ENCODE peak calls at places on chromosome 18, in eight cellular contexts. W is heart right ventricle; D is psoas muscle; H is neural crest cell; X is A673; G is CD8-positive, alpha-beta T cell; Y is omental fat pad; E is adrenal gland. V is an unnamed sample.
A peak's percentile ranks its signal among the peaks of the same experiment; 100 is the strongest.

GRCh38 chr18:74217476-74218143 is 69.3 kb downstream of the TIMM21 start:
- DNase-seq in W (no peak), D (no peak), H (no peak), X (no peak), G (no peak), Y (no peak), E (no peak), V (no peak)

GRCh38 chr18:75210274-75211001 is at the start of gene TSHZ1:
- DNase-seq in W (no peak), D (no peak), H (no peak), X (peak; percentile 80), G (peak; percentile 41), Y (no peak), E (peak; percentile 86), V (peak; percentile 65)

GRCh38 chr18:25799221-25799620 is 291.2 kb downstream of the SS18 start:
- DNase-seq in W (no peak), D (no peak), H (no peak), X (no peak), G (no peak), Y (no peak), E (no peak), V (no peak)

GRCh38 chr18:79513381-79514081 is 117.8 kb downstream of the NFATC1 start:
- DNase-seq in W (peak; percentile 16), D (no peak), H (no peak), X (no peak), G (no peak), Y (no peak), E (peak; percentile 20), V (no peak)

GRCh38 chr18:51157215-51157614 is 40.3 kb downstream of the MEX3C start:
- DNase-seq in W (no peak), D (no peak), H (no peak), X (no peak), G (no peak), Y (no peak), E (no peak), V (no peak)

GRCh38 chr18:9333441-9334350 is 877 bp upstream of the TWSG1 start:
- DNase-seq in W (peak; percentile 25), D (no peak), H (peak; percentile 3), X (no peak), G (peak; percentile 6), Y (no peak), E (peak; percentile 54), V (no peak)

GRCh38 chr18:7737483-7737882 is 170.4 kb downstream of the PTPRM start:
- DNase-seq in W (no peak), D (no peak), H (no peak), X (no peak), G (no peak), Y (no peak), E (no peak), V (no peak)

GRCh38 chr18:36366994-36367839 is 69.7 kb downstream of the FHOD3 start:
- DNase-seq in W (peak; percentile 64), D (peak; percentile 20), H (no peak), X (no peak), G (no peak), Y (no peak), E (peak; percentile 94), V (no peak)

GRCh38 chr18:35127201-35127600 is 86.0 kb downstream of the MAPRE2 start:
- DNase-seq in W (no peak), D (no peak), H (no peak), X (peak; percentile 5), G (no peak), Y (no peak), E (no peak), V (no peak)

GRCh38 chr18:8882632-8883408 is 177.5 kb downstream of the MTCL1 start:
- DNase-seq in W (no peak), D (no peak), H (peak; percentile 59), X (peak; percentile 37), G (no peak), Y (no peak), E (no peak), V (no peak)

GRCh38 chr18:12041561-12041960 is 52.1 kb upstream of the ANKRD62 start:
- DNase-seq in W (no peak), D (no peak), H (no peak), X (no peak), G (no peak), Y (no peak), E (peak; percentile 38), V (peak; percentile 91)

GRCh38 chr18:66558773-66559172 is 45.1 kb downstream of the CDH19 start:
- DNase-seq in W (no peak), D (no peak), H (no peak), X (peak; percentile 42), G (no peak), Y (no peak), E (no peak), V (no peak)

GRCh38 chr18:79447703-79448367 is 52.1 kb downstream of the NFATC1 start:
- DNase-seq in W (no peak), D (no peak), H (no peak), X (no peak), G (no peak), Y (no peak), E (no peak), V (no peak)

GRCh38 chr18:74082476-74083070 is 65.1 kb downstream of the FBXO15 start:
- DNase-seq in W (peak; percentile 36), D (no peak), H (peak; percentile 28), X (peak; percentile 53), G (peak; percentile 36), Y (no peak), E (peak; percentile 69), V (no peak)

GRCh38 chr18:54209471-54210180 is 14.8 kb downstream of the MBD2 start:
- DNase-seq in W (no peak), D (no peak), H (no peak), X (no peak), G (no peak), Y (no peak), E (no peak), V (no peak)

GRCh38 chr18:37499008-37499407 is 66.6 kb downstream of the CELF4 start:
- DNase-seq in W (no peak), D (no peak), H (no peak), X (no peak), G (no peak), Y (no peak), E (no peak), V (no peak)

GRCh38 chr18:37502036-37502435 is 63.6 kb downstream of the CELF4 start:
- DNase-seq in W (no peak), D (no peak), H (no peak), X (no peak), G (no peak), Y (no peak), E (no peak), V (no peak)

GRCh38 chr18:37502601-37503000 is 63.0 kb downstream of the CELF4 start:
- DNase-seq in W (no peak), D (no peak), H (no peak), X (no peak), G (no peak), Y (no peak), E (no peak), V (no peak)

GRCh38 chr18:37499913-37500312 is 65.7 kb downstream of the CELF4 start:
- DNase-seq in W (no peak), D (no peak), H (no peak), X (no peak), G (no peak), Y (no peak), E (no peak), V (no peak)

GRCh38 chr18:37501136-37501535 is 64.5 kb downstream of the CELF4 start:
- DNase-seq in W (no peak), D (no peak), H (no peak), X (no peak), G (no peak), Y (no peak), E (no peak), V (no peak)
- TF ChIP-seq CTCF in W (no peak), D (no peak), H (no peak), X (no peak), G (no peak), Y (no peak), E (no peak), V (no peak)

DNA sequence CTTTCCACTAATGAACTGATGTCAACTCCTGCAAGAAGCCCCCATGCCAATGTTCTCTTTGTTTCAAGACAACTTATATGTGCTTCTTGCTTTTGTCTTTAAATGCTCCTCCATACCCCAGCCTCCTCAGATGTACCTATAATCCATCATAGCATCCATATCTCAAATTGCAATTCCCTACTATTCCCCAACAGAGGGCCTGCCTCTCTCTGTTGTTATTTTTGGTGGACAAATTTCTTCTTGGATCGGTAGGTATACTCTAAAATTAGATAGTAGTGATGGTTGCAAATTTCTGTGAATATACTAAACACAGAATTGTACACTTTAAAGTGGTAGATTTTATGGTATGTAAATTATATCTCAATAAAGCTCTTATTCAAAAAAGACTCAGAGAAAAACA is 820.1 kb downstream of the METTL4 start:
- DNase-seq in W (no peak), D (no peak), H (no peak), X (no peak), G (no peak), Y (no peak), E (no peak), V (no peak)
- TF ChIP-seq CTCF in W (no peak), D (no peak), H (no peak), X (no peak), G (no peak), Y (no peak), E (no peak), V (no peak)

DNA sequence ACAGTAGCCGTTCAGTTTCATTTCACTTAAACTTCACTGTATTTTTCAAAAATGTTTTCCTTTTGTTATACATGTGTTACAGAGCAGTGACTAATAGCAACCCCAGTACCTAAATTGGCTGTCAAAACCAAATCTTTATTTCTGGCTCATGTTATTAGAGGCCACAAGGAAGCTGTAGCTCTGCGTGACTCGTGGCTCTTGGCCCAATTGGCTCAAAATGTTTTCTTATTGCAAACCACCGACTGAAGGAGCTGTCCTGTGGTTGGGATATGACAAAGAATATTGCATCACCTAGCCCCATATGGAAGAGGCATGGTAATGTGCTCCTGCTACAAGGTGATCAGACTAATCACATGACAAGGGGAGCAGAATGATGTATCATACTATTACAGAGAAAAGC is 1058.6 kb downstream of the CBLN2 start:
- DNase-seq in W (no peak), D (no peak), H (no peak), X (no peak), G (no peak), Y (no peak), E (no peak), V (peak; percentile 44)
- TF ChIP-seq CTCF in W (no peak), D (no peak), H (no peak), X (no peak), G (no peak), Y (no peak), E (no peak), V (no peak)

GRCh38 chr18:45110577-45111506 is 430.2 kb downstream of the SETBP1 start:
- DNase-seq in W (peak; percentile 22), D (peak; percentile 53), H (no peak), X (no peak), G (no peak), Y (no peak), E (no peak), V (no peak)

GRCh38 chr18:45106331-45106774 is 425.7 kb downstream of the SETBP1 start:
- DNase-seq in W (no peak), D (no peak), H (no peak), X (no peak), G (no peak), Y (no peak), E (no peak), V (no peak)

GRCh38 chr18:45109271-45109670 is 428.6 kb downstream of the SETBP1 start:
- DNase-seq in W (no peak), D (no peak), H (no peak), X (no peak), G (no peak), Y (no peak), E (no peak), V (no peak)

GRCh38 chr18:45107425-45107824 is 426.7 kb downstream of the SETBP1 start:
- DNase-seq in W (no peak), D (no peak), H (no peak), X (no peak), G (no peak), Y (no peak), E (no peak), V (no peak)

GRCh38 chr18:45108754-45109153 is 428.1 kb downstream of the SETBP1 start:
- DNase-seq in W (no peak), D (no peak), H (no peak), X (no peak), G (no peak), Y (no peak), E (no peak), V (no peak)
- TF ChIP-seq CTCF in W (no peak), D (no peak), H (no peak), X (no peak), G (no peak), Y (no peak), E (no peak), V (no peak)